ENCODE peak calls at places on chromosomes 6 and 20, in six cellular contexts. G is bronchial epithelial cell, M is NCI-H524, P is EL, H is skeletal muscle cell, A is ecto neural progenitor cell. I is an unnamed sample.
A peak's percentile ranks its signal among the peaks of the same experiment; 100 is the strongest.

GRCh38 chr6:128508588-128509296 is 11.7 kb downstream of the PTPRK start:
- DNase-seq in G (peak; percentile 96), H (peak; percentile 85), P (peak; percentile 92), A (no peak), M (no peak), I (no peak)

GRCh38 chr6:46175446-46175845 is 4.7 kb upstream of the ENPP5 start:
- DNase-seq in G (no peak), P (no peak), A (no peak), H (no peak), M (no peak), I (no peak)

GRCh38 chr20:44166008-44166407 is 21.0 kb downstream of the JPH2 start:
- DNase-seq in A (no peak), G (no peak), H (no peak), P (peak; percentile 81), M (no peak), I (no peak)

GRCh38 chr6:30881392-30881986 is 2.8 kb upstream of the DDR1 start:
- DNase-seq in H (no peak), G (no peak), M (peak; percentile 35), P (no peak), A (no peak), I (no peak)

GRCh38 chr6:113047148-113047547 is 700.0 kb downstream of the RFPL4B start:
- DNase-seq in G (no peak), A (no peak), P (peak; percentile 88), M (no peak), H (peak; percentile 41), I (peak; percentile 27)

GRCh38 chr6:112337209-112337638 is 9.9 kb upstream of the RFPL4B start:
- DNase-seq in M (peak; percentile 78), H (peak; percentile 60), G (peak; percentile 61), P (peak; percentile 83), A (peak; percentile 73), I (peak; percentile 78)

GRCh38 chr6:111747791-111748190 is 125.5 kb downstream of the FYN start:
- DNase-seq in M (no peak), P (no peak), A (no peak), H (no peak), G (no peak), I (no peak)

GRCh38 chr20:47334022-47334551 is 22.4 kb downstream of the ZMYND8 start:
- DNase-seq in G (peak; percentile 97), A (no peak), P (peak; percentile 98), M (no peak), H (peak; percentile 95), I (no peak)

GRCh38 chr6:27791182-27791939 is 120.8 kb downstream of the OR2B2 start:
- DNase-seq in A (peak; percentile 71), M (peak; percentile 87), P (peak; percentile 88), G (peak; percentile 77), H (peak; percentile 38), I (peak; percentile 66)

GRCh38 chr6:84466521-84466920 is 239.1 kb upstream of the CEP162 start:
- DNase-seq in A (no peak), M (no peak), G (peak; percentile 89), P (peak; percentile 74), H (peak; percentile 41), I (no peak)

GRCh38 chr6:7108964-7109836 is 1.4 kb downstream of the RREB1 start:
- DNase-seq in H (no peak), M (peak; percentile 38), G (peak; percentile 69), A (peak; percentile 63), P (peak; percentile 80), I (peak; percentile 35)

GRCh38 chr6:48067148-48067709 is 43.8 kb downstream of the PTCHD4 start:
- DNase-seq in G (no peak), H (no peak), A (no peak), M (no peak), P (no peak), I (no peak)

GRCh38 chr20:5065489-5066383 is 54.0 kb downstream of the PCNA start:
- DNase-seq in P (peak; percentile 98), G (peak; percentile 98), A (no peak), M (no peak), H (peak; percentile 90), I (no peak)

GRCh38 chr6:56709650-56710049 is 67.0 kb upstream of the DST start:
- DNase-seq in G (no peak), A (no peak), P (no peak), M (no peak), H (no peak), I (no peak)

GRCh38 chr6:138099832-138100231 is 7.4 kb downstream of the PERP start:
- DNase-seq in P (peak; percentile 43), G (peak; percentile 96), M (no peak), H (peak; percentile 67), A (no peak), I (no peak)

GRCh38 chr6:150835620-150836019 is 29.9 kb upstream of the MTHFD1L start:
- DNase-seq in A (no peak), H (no peak), P (no peak), G (peak; percentile 80), M (no peak), I (no peak)

GRCh38 chr6:150409576-150410066 is 40.8 kb downstream of the IYD start:
- DNase-seq in H (no peak), P (no peak), M (peak; percentile 84), A (no peak), G (no peak), I (peak; percentile 63)

GRCh38 chr6:2839982-2840793 is 1.5 kb downstream of the SERPINB1 start:
- DNase-seq in G (peak; percentile 76), H (no peak), A (no peak), M (no peak), P (no peak), I (no peak)

GRCh38 chr20:19958243-19958642 is 58.9 kb upstream of the NAA20 start:
- DNase-seq in G (peak; percentile 96), H (no peak), M (no peak), A (no peak), P (no peak), I (peak; percentile 47)

GRCh38 chr6:116238083-116238482 is 15.8 kb downstream of the TSPYL4 start:
- DNase-seq in M (no peak), H (no peak), G (no peak), P (no peak), A (no peak), I (no peak)

GRCh38 chr6:90005048-90005827 is 111.0 kb downstream of the GJA10 start:
- DNase-seq in P (no peak), A (no peak), H (no peak), G (no peak), M (no peak), I (no peak)

GRCh38 chr6:22356362-22356940 is 59.6 kb upstream of the PRL start:
- DNase-seq in M (no peak), A (no peak), P (no peak), G (no peak), H (no peak), I (no peak)

GRCh38 chr20:24669701-24670100 is 200.3 kb downstream of the SYNDIG1 start:
- DNase-seq in G (peak; percentile 4), A (no peak), P (no peak), H (no peak), M (no peak), I (no peak)

GRCh38 chr6:39430968-39431523 is 108.5 kb upstream of the KCNK16 start:
- DNase-seq in A (peak; percentile 58), G (peak; percentile 13), H (no peak), M (peak; percentile 94), P (peak; percentile 67), I (peak; percentile 78)

GRCh38 chr20:51059862-51060261 is 37.0 kb upstream of the KCNG1 start:
- DNase-seq in H (peak; percentile 56), P (peak; percentile 53), G (no peak), M (no peak), A (no peak), I (no peak)

GRCh38 chr20:24633026-24633425 is 163.6 kb downstream of the SYNDIG1 start:
- DNase-seq in G (peak; percentile 72), A (no peak), P (peak; percentile 29), M (peak; percentile 62), H (no peak), I (peak; percentile 50)

GRCh38 chr6:72348926-72349325 is 272.9 kb upstream of the KCNQ5 start:
- DNase-seq in M (no peak), A (no peak), H (no peak), G (peak; percentile 33), P (peak; percentile 32), I (no peak)

GRCh38 chr6:32840604-32841246 is 2.2 kb upstream of the TAP2 start:
- DNase-seq in P (no peak), A (no peak), H (no peak), M (no peak), G (no peak), I (no peak)

GRCh38 chr6:138334000-138334399 is 43.7 kb upstream of the SMIM28 start:
- DNase-seq in P (no peak), M (no peak), H (no peak), G (no peak), A (no peak), I (no peak)

GRCh38 chr6:168121308-168121665 is 42.3 kb upstream of the FRMD1 start:
- DNase-seq in A (peak; percentile 34), G (no peak), H (no peak), M (no peak), P (no peak), I (no peak)

GRCh38 chr20:63735859-63736718 is at the start of gene LIME1:
- DNase-seq in M (no peak), P (no peak), A (no peak), H (no peak), G (no peak), I (no peak)

GRCh38 chr6:163951990-163952389 is 537.5 kb downstream of the QKI start:
- DNase-seq in G (no peak), H (no peak), A (no peak), P (no peak), M (no peak), I (no peak)

GRCh38 chr6:135162678-135163439 is 18.2 kb upstream of the MYB start:
- DNase-seq in G (no peak), M (peak; percentile 46), H (no peak), A (peak; percentile 77), P (peak; percentile 34), I (peak; percentile 15)

GRCh38 chr6:149503858-149504257 is 19.0 kb upstream of the ZC3H12D start:
- DNase-seq in H (no peak), P (no peak), M (no peak), G (no peak), A (no peak), I (no peak)

GRCh38 chr6:14917101-14917500 is 328.8 kb upstream of the JARID2 start:
- DNase-seq in G (peak; percentile 32), P (peak; percentile 50), M (no peak), A (no peak), H (peak; percentile 66), I (no peak)

GRCh38 chr20:4069741-4070140 is 54.4 kb upstream of the RNF24 start:
- DNase-seq in G (peak; percentile 48), M (no peak), H (no peak), A (no peak), P (peak; percentile 21), I (no peak)

GRCh38 chr6:35911871-35912653 is 8.8 kb downstream of the SRPK1 start:
- DNase-seq in M (no peak), H (no peak), A (no peak), P (peak; percentile 35), G (no peak), I (no peak)

GRCh38 chr6:146827216-146827928 is 228.6 kb downstream of the ADGB start:
- DNase-seq in M (no peak), G (no peak), H (no peak), P (no peak), A (no peak), I (no peak)

GRCh38 chr20:53664121-53664520 is 70.5 kb upstream of the ZNF217 start:
- DNase-seq in A (no peak), P (no peak), M (peak; percentile 4), H (no peak), G (peak; percentile 37), I (peak; percentile 71)

I was measured in NCI-H2171 treated with DMSO at 0.1 percent for 48 hours.